ENCODE peak calls at places on chromosomes 13 and 19, in six cellular contexts. One of them, this sample, is unnamed.

GRCh38 chr13:47719164-47719563 is 281.9 kb downstream of the SUCLA2 start:
- DNase-seq in heart right ventricle: no peak
- DNase-seq in pancreas: no peak
- DNase-seq in suprapubic skin: no peak
- DNase-seq in K562: no peak
- DNase-seq in astrocyte of the spinal cord: no peak
- DNase-seq in this sample: no peak

GRCh38 chr13:112457081-112457480 is 80.9 kb downstream of the SPACA7 start:
- DNase-seq in heart right ventricle: no peak
- DNase-seq in pancreas: no peak
- DNase-seq in suprapubic skin: no peak
- DNase-seq in K562: no peak
- DNase-seq in astrocyte of the spinal cord: no peak
- DNase-seq in this sample: no peak

GRCh38 chr19:7013678-7014077 is 7.6 kb downstream of the MBD3L2B start:
- DNase-seq in heart right ventricle: no peak
- DNase-seq in pancreas: no peak
- DNase-seq in suprapubic skin: no peak
- DNase-seq in K562: no peak
- DNase-seq in astrocyte of the spinal cord: no peak
- DNase-seq in this sample: no peak

GRCh38 chr13:76638882-76639281 is 247.3 kb downstream of the KCTD12 start:
- DNase-seq in heart right ventricle: no peak
- DNase-seq in pancreas: no peak
- DNase-seq in suprapubic skin: no peak
- DNase-seq in K562: no peak
- DNase-seq in astrocyte of the spinal cord: no peak
- DNase-seq in this sample: no peak

GRCh38 chr19:43545981-43546380 is 13.0 kb downstream of the ZNF575 start:
- DNase-seq in heart right ventricle: no peak
- DNase-seq in pancreas: no peak
- DNase-seq in suprapubic skin: no peak
- DNase-seq in K562: no peak
- DNase-seq in astrocyte of the spinal cord: no peak
- DNase-seq in this sample: no peak

GRCh38 chr19:44776402-44777096 is 1.1 kb upstream of the CBLC start:
- DNase-seq in heart right ventricle: no peak
- DNase-seq in pancreas: no peak
- DNase-seq in suprapubic skin: no peak
- DNase-seq in K562: no peak
- DNase-seq in astrocyte of the spinal cord: no peak
- DNase-seq in this sample: no peak

GRCh38 chr13:67023088-67023893 is 206.8 kb downstream of the PCDH9 start:
- DNase-seq in heart right ventricle: no peak
- DNase-seq in pancreas: no peak
- DNase-seq in suprapubic skin: no peak
- DNase-seq in K562: no peak
- DNase-seq in astrocyte of the spinal cord: peak
- DNase-seq in this sample: peak

GRCh38 chr13:48876289-48876688 is 99.4 kb upstream of the FNDC3A start:
- DNase-seq in heart right ventricle: no peak
- DNase-seq in pancreas: no peak
- DNase-seq in suprapubic skin: no peak
- DNase-seq in K562: no peak
- DNase-seq in astrocyte of the spinal cord: no peak
- DNase-seq in this sample: no peak

GRCh38 chr13:67935655-67936054 is 705.5 kb upstream of the PCDH9 start:
- DNase-seq in heart right ventricle: no peak
- DNase-seq in pancreas: no peak
- DNase-seq in suprapubic skin: no peak
- DNase-seq in K562: no peak
- DNase-seq in astrocyte of the spinal cord: no peak
- DNase-seq in this sample: no peak

GRCh38 chr13:93284056-93284455 is 57.4 kb downstream of the GPC6 start:
- DNase-seq in heart right ventricle: no peak
- DNase-seq in pancreas: no peak
- DNase-seq in suprapubic skin: no peak
- DNase-seq in K562: no peak
- DNase-seq in astrocyte of the spinal cord: no peak
- DNase-seq in this sample: no peak

GRCh38 chr13:74977498-74977897 is 504.5 kb downstream of the TBC1D4 start:
- DNase-seq in heart right ventricle: no peak
- DNase-seq in pancreas: no peak
- DNase-seq in suprapubic skin: no peak
- DNase-seq in K562: no peak
- DNase-seq in astrocyte of the spinal cord: no peak
- DNase-seq in this sample: no peak

GRCh38 chr13:33206425-33206824 is 79.1 kb downstream of the STARD13 start:
- DNase-seq in heart right ventricle: no peak
- DNase-seq in pancreas: no peak
- DNase-seq in suprapubic skin: no peak
- DNase-seq in K562: no peak
- DNase-seq in astrocyte of the spinal cord: peak
- DNase-seq in this sample: no peak

GRCh38 chr19:15111758-15112157 is 4.6 kb downstream of the SYDE1 start:
- DNase-seq in heart right ventricle: no peak
- DNase-seq in pancreas: no peak
- DNase-seq in suprapubic skin: no peak
- DNase-seq in K562: no peak
- DNase-seq in astrocyte of the spinal cord: no peak
- DNase-seq in this sample: no peak

GRCh38 chr13:36377822-36378480 is 31.8 kb upstream of the SPART start:
- DNase-seq in heart right ventricle: no peak
- DNase-seq in pancreas: no peak
- DNase-seq in suprapubic skin: no peak
- DNase-seq in K562: no peak
- DNase-seq in astrocyte of the spinal cord: peak
- DNase-seq in this sample: no peak

GRCh38 chr19:10960314-10961072 is at the start of gene SMARCA4:
- DNase-seq in heart right ventricle: peak
- DNase-seq in pancreas: peak
- DNase-seq in suprapubic skin: peak
- DNase-seq in K562: peak
- DNase-seq in astrocyte of the spinal cord: peak
- DNase-seq in this sample: peak
- H3K4me3 ChIP-seq in heart right ventricle: peak
- H3K4me3 ChIP-seq in pancreas: peak
- H3K4me3 ChIP-seq in suprapubic skin: peak
- H3K4me3 ChIP-seq in K562: peak
- H3K4me3 ChIP-seq in astrocyte of the spinal cord: peak
- H3K4me3 ChIP-seq in this sample: peak

GRCh38 chr13:101942038-101942437 is 459.8 kb downstream of the FGF14 start:
- DNase-seq in heart right ventricle: peak
- DNase-seq in pancreas: no peak
- DNase-seq in suprapubic skin: no peak
- DNase-seq in K562: no peak
- DNase-seq in astrocyte of the spinal cord: peak
- DNase-seq in this sample: no peak
- H3K4me3 ChIP-seq in heart right ventricle: no peak
- H3K4me3 ChIP-seq in pancreas: no peak
- H3K4me3 ChIP-seq in suprapubic skin: no peak
- H3K4me3 ChIP-seq in K562: no peak
- H3K4me3 ChIP-seq in astrocyte of the spinal cord: no peak
- H3K4me3 ChIP-seq in this sample: no peak

GRCh38 chr19:12954150-12954962 is 2.7 kb downstream of the GADD45GIP1 start:
- DNase-seq in heart right ventricle: no peak
- DNase-seq in pancreas: no peak
- DNase-seq in suprapubic skin: no peak
- DNase-seq in K562: no peak
- DNase-seq in astrocyte of the spinal cord: no peak
- DNase-seq in this sample: no peak
- H3K4me3 ChIP-seq in heart right ventricle: no peak
- H3K4me3 ChIP-seq in pancreas: no peak
- H3K4me3 ChIP-seq in suprapubic skin: no peak
- H3K4me3 ChIP-seq in K562: no peak
- H3K4me3 ChIP-seq in astrocyte of the spinal cord: no peak
- H3K4me3 ChIP-seq in this sample: no peak

DNA sequence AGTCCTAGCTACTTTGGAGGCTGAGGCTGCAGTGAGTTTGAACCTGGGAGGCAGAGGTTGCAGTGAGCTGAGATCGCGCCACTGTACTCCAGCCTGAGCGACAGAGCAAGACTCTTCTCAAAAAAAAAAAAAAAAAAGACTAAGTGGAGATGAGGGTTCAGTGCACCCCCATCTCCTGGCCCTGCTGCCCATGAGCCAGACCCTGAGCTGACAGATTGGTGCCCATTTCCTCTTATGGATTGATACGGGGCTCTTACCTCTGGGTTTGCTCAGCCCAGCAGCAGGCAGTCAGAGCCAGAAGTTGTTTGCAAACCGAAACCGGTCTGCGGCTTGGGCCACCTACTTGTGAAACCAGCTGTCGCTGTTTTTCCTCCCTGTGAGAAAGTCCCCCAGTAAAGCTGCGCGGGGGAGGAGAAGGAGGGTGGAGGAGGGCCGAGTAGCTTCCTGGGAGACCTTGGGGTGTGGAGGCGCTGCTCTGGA is 36.9 kb downstream of the ARRDC2 start:
- DNase-seq in heart right ventricle: peak
- DNase-seq in pancreas: peak
- DNase-seq in suprapubic skin: peak
- DNase-seq in K562: peak
- DNase-seq in astrocyte of the spinal cord: peak
- DNase-seq in this sample: peak
- H3K4me3 ChIP-seq in heart right ventricle: peak
- H3K4me3 ChIP-seq in pancreas: peak
- H3K4me3 ChIP-seq in suprapubic skin: peak
- H3K4me3 ChIP-seq in K562: peak
- H3K4me3 ChIP-seq in astrocyte of the spinal cord: peak
- H3K4me3 ChIP-seq in this sample: peak

GRCh38 chr19:42197375-42197817 is 20.1 kb downstream of the DEDD2 start:
- DNase-seq in heart right ventricle: no peak
- DNase-seq in pancreas: no peak
- DNase-seq in suprapubic skin: no peak
- DNase-seq in K562: no peak
- DNase-seq in astrocyte of the spinal cord: no peak
- DNase-seq in this sample: no peak
- H3K4me3 ChIP-seq in heart right ventricle: no peak
- H3K4me3 ChIP-seq in pancreas: no peak
- H3K4me3 ChIP-seq in suprapubic skin: no peak
- H3K4me3 ChIP-seq in K562: no peak
- H3K4me3 ChIP-seq in astrocyte of the spinal cord: no peak
- H3K4me3 ChIP-seq in this sample: no peak

GRCh38 chr19:39384839-39385568 is 5.9 kb downstream of the PAF1 start:
- DNase-seq in heart right ventricle: no peak
- DNase-seq in pancreas: no peak
- DNase-seq in suprapubic skin: no peak
- DNase-seq in K562: no peak
- DNase-seq in astrocyte of the spinal cord: no peak
- DNase-seq in this sample: no peak

GRCh38 chr19:39379865-39380399 is 11.0 kb downstream of the PAF1 start:
- DNase-seq in heart right ventricle: no peak
- DNase-seq in pancreas: no peak
- DNase-seq in suprapubic skin: no peak
- DNase-seq in K562: no peak
- DNase-seq in astrocyte of the spinal cord: no peak
- DNase-seq in this sample: no peak

GRCh38 chr19:39382991-39383828 is 7.7 kb downstream of the PAF1 start:
- DNase-seq in heart right ventricle: no peak
- DNase-seq in pancreas: no peak
- DNase-seq in suprapubic skin: no peak
- DNase-seq in K562: no peak
- DNase-seq in astrocyte of the spinal cord: no peak
- DNase-seq in this sample: no peak

GRCh38 chr19:39380521-39381502 is 10.1 kb downstream of the PAF1 start:
- DNase-seq in heart right ventricle: no peak
- DNase-seq in pancreas: no peak
- DNase-seq in suprapubic skin: no peak
- DNase-seq in K562: no peak
- DNase-seq in astrocyte of the spinal cord: no peak
- DNase-seq in this sample: no peak

GRCh38 chr19:39381910-39382611 is 8.8 kb downstream of the PAF1 start:
- DNase-seq in heart right ventricle: no peak
- DNase-seq in pancreas: no peak
- DNase-seq in suprapubic skin: no peak
- DNase-seq in K562: peak
- DNase-seq in astrocyte of the spinal cord: no peak
- DNase-seq in this sample: no peak
- H3K4me3 ChIP-seq in heart right ventricle: no peak
- H3K4me3 ChIP-seq in pancreas: no peak
- H3K4me3 ChIP-seq in suprapubic skin: no peak
- H3K4me3 ChIP-seq in K562: no peak
- H3K4me3 ChIP-seq in astrocyte of the spinal cord: no peak
- H3K4me3 ChIP-seq in this sample: no peak

This sample was measured in skeletal muscle cell.